ENCODE peak calls at places on chromosomes 16 and 17, in seven cellular contexts. X is hypothalamus; Z is NCI-H510A treated with DMSO at 0.1 percent for 48 hours; V is natural killer cell; T is NAMALWA; K is activated CD8-positive, alpha-beta memory T cell treated with anti-CD3 and anti-CD28 coated beads, Interleukin-2, amount 50 U/mL, for 4 hours; S is D341Med. N is an unnamed sample.

GRCh38 chr17:17840751-17841591 is 4.2 kb upstream of the SREBF1 start:
- DNase-seq in X (no peak), V (no peak), K (no peak), T (no peak), Z (peak), S (no peak), N (peak)

GRCh38 chr17:66526827-66527226 is 224.4 kb downstream of the PRKCA start:
- DNase-seq in V (no peak), X (no peak), K (no peak), T (no peak), S (no peak), Z (peak), N (no peak)

GRCh38 chr17:835263-835662 is 53.1 kb downstream of the MRM3 start:
- DNase-seq in Z (no peak), S (no peak), X (no peak), V (no peak), T (no peak), K (no peak), N (peak)

GRCh38 chr17:64109400-64109799 is 20.5 kb downstream of the ERN1 start:
- DNase-seq in S (peak), K (no peak), X (no peak), Z (no peak), T (no peak), V (no peak), N (no peak)

GRCh38 chr16:79267781-79268180 is 332.8 kb downstream of the MAF start:
- DNase-seq in K (no peak), S (no peak), Z (no peak), X (no peak), V (no peak), T (no peak), N (no peak)

GRCh38 chr17:82882715-82883446 is 43.1 kb upstream of the ZNF750 start:
- DNase-seq in X (no peak), S (no peak), V (peak), K (peak), Z (peak), T (no peak), N (no peak)

GRCh38 chr16:19136549-19137196 is 22.9 kb downstream of the ITPRIPL2 start:
- DNase-seq in K (no peak), S (no peak), V (no peak), Z (peak), T (no peak), X (no peak), N (no peak)

GRCh38 chr17:28849281-28849680 is 5.5 kb upstream of the ERAL1 start:
- DNase-seq in K (no peak), Z (no peak), S (no peak), X (no peak), T (peak), V (no peak), N (no peak)

GRCh38 chr17:81345211-81346089 is 49.8 kb upstream of the BAHCC1 start:
- DNase-seq in V (peak), Z (peak), X (peak), T (peak), S (peak), K (peak), N (peak)

GRCh38 chr17:45016823-45017222 is 34.6 kb downstream of the DCAKD start:
- DNase-seq in K (no peak), V (no peak), T (peak), S (peak), Z (peak), X (no peak), N (no peak)

GRCh38 chr16:68200120-68200783 is 35.7 kb downstream of the ESRP2 start:
- DNase-seq in S (no peak), X (no peak), Z (no peak), T (no peak), V (no peak), K (no peak), N (no peak)

GRCh38 chr16:72502654-72503005 is 330.7 kb upstream of the PMFBP1 start:
- DNase-seq in Z (no peak), X (no peak), T (no peak), V (no peak), K (no peak), S (no peak), N (no peak)

GRCh38 chr17:77372444-77373297 is 231.9 kb downstream of the SEC14L1 start:
- DNase-seq in Z (peak), X (peak), K (peak), S (no peak), V (peak), T (peak), N (no peak)

GRCh38 chr16:49833055-49833454 is 22.9 kb downstream of the ZNF423 start:
- DNase-seq in Z (no peak), T (no peak), V (no peak), K (no peak), X (no peak), S (no peak), N (no peak)

GRCh38 chr16:5328546-5328945 is 231.0 kb upstream of the EEF2KMT start:
- DNase-seq in X (no peak), V (no peak), K (no peak), S (no peak), T (peak), Z (no peak), N (no peak)

GRCh38 chr17:78075545-78075944 is 53.0 kb downstream of the TMC6 start:
- DNase-seq in X (no peak), S (no peak), T (no peak), K (no peak), V (no peak), Z (no peak), N (no peak)

GRCh38 chr17:68613739-68614298 is 12.7 kb upstream of the FAM20A start:
- DNase-seq in K (no peak), Z (peak), S (peak), X (no peak), V (no peak), T (peak), N (no peak)

GRCh38 chr16:11093578-11094074 is 149.3 kb downstream of the CLEC16A start:
- DNase-seq in T (no peak), S (no peak), X (no peak), Z (no peak), K (no peak), V (no peak), N (no peak)

GRCh38 chr17:78820122-78820792 is 20.4 kb downstream of the USP36 start:
- DNase-seq in V (no peak), S (peak), Z (no peak), K (no peak), T (no peak), X (no peak), N (no peak)

GRCh38 chr17:42072323-42073187 is 22.2 kb upstream of the C17orf113 start:
- DNase-seq in K (no peak), X (no peak), Z (no peak), V (no peak), S (peak), T (no peak), N (no peak)

GRCh38 chr16:66335704-66336329 is 30.7 kb upstream of the CDH5 start:
- DNase-seq in S (no peak), V (no peak), X (peak), T (no peak), Z (peak), K (no peak), N (no peak)

GRCh38 chr17:2084766-2085647 is 30.1 kb downstream of the HIC1 start:
- DNase-seq in S (no peak), Z (no peak), T (no peak), X (no peak), K (no peak), V (no peak), N (no peak)

GRCh38 chr16:30677931-30678585 is 19.8 kb downstream of the FBRS start:
- DNase-seq in V (no peak), X (no peak), Z (no peak), K (no peak), T (no peak), S (no peak), N (no peak)

GRCh38 chr17:55720917-55721836 is 1.5 kb downstream of the TMEM100 start:
- DNase-seq in K (no peak), Z (no peak), T (no peak), S (no peak), X (no peak), V (no peak), N (no peak)

GRCh38 chr16:2774161-2774891 is 2.8 kb downstream of the ELOB start:
- DNase-seq in S (no peak), V (no peak), Z (no peak), X (no peak), T (no peak), K (no peak), N (no peak)

GRCh38 chr17:37233001-37233400 is 142.8 kb upstream of the C17orf78 start:
- DNase-seq in S (no peak), V (no peak), T (no peak), X (no peak), K (no peak), Z (no peak), N (no peak)

GRCh38 chr16:10408824-10409381 is 23.0 kb downstream of the ATF7IP2 start:
- DNase-seq in Z (no peak), X (no peak), S (no peak), V (no peak), K (no peak), T (no peak), N (no peak)

GRCh38 chr17:49993423-49994037 is 1.5 kb downstream of the DLX3 start:
- DNase-seq in X (no peak), V (no peak), K (peak), T (no peak), S (peak), Z (peak), N (no peak)

GRCh38 chr17:81453049-81453448 is 57.8 kb downstream of the BAHCC1 start:
- DNase-seq in T (no peak), X (no peak), Z (peak), V (no peak), K (no peak), S (no peak), N (no peak)

GRCh38 chr16:89972244-89973234 is 24.0 kb downstream of the DEF8 start:
- DNase-seq in S (peak), Z (peak), V (peak), X (peak), K (peak), T (peak), N (peak)

GRCh38 chr16:81623365-81624102 is 155.6 kb upstream of the PLCG2 start:
- DNase-seq in Z (peak), V (peak), X (no peak), S (peak), T (peak), K (peak), N (peak)

GRCh38 chr17:4986951-4987766 is at the start of gene CAMTA2:
- DNase-seq in T (peak), V (peak), X (peak), Z (peak), S (peak), K (peak), N (peak)

GRCh38 chr16:20620770-20621169 is 44.6 kb upstream of the ACSM2B start:
- DNase-seq in S (no peak), T (no peak), X (no peak), V (no peak), K (no peak), Z (no peak), N (no peak)

GRCh38 chr17:42670199-42670924 is 6.4 kb downstream of the PLEKHH3 start:
- DNase-seq in Z (no peak), S (peak), T (no peak), X (no peak), V (no peak), K (no peak), N (no peak)

GRCh38 chr16:68486671-68487495 is 38.6 kb upstream of the SMPD3 start:
- DNase-seq in Z (peak), S (no peak), T (no peak), K (no peak), V (no peak), X (no peak), N (no peak)

GRCh38 chr16:4233431-4233830 is 8.4 kb downstream of the SRL start:
- DNase-seq in Z (no peak), V (no peak), X (no peak), T (no peak), K (no peak), S (no peak), N (no peak)

N was measured in LoVo.